ENCODE peak calls at places on chromosomes 1 and 21, in six cellular contexts. H is stomach, W is adrenal gland, R is tibial nerve, Y is prostate gland, N is suprapubic skin. F is an unnamed sample.

GRCh38 chr1:93437976-93438605 is 9.8 kb upstream of the FNBP1L start:
- DNase-seq in H (no peak), W (no peak), R (no peak), Y (no peak), N (no peak), F (no peak)

GRCh38 chr21:43654806-43655489 is 4.3 kb downstream of the HSF2BP start:
- DNase-seq in H (no peak), W (peak), R (no peak), Y (no peak), N (no peak), F (peak)

GRCh38 chr1:206117151-206117948 is at the start of gene AVPR1B:
- DNase-seq in H (peak), W (peak), R (no peak), Y (peak), N (no peak), F (no peak)

GRCh38 chr1:98098473-98098872 is 177.6 kb upstream of the DPYD start:
- DNase-seq in H (no peak), W (no peak), R (no peak), Y (no peak), N (no peak), F (no peak)

GRCh38 chr1:245512980-245513578 is 358.3 kb downstream of the KIF26B start:
- DNase-seq in H (no peak), W (no peak), R (no peak), Y (no peak), N (no peak), F (no peak)

GRCh38 chr1:156801409-156802121 is 15.1 kb downstream of the SH2D2A start:
- DNase-seq in H (no peak), W (no peak), R (peak), Y (no peak), N (no peak), F (no peak)

GRCh38 chr1:58338081-58338480 is 208.4 kb downstream of the OMA1 start:
- DNase-seq in H (no peak), W (no peak), R (no peak), Y (no peak), N (no peak), F (no peak)

GRCh38 chr21:43290529-43291346 is 121.9 kb downstream of the CRYAA start:
- DNase-seq in H (no peak), W (no peak), R (no peak), Y (no peak), N (no peak), F (no peak)

GRCh38 chr1:64532646-64533045 is 62.7 kb downstream of the CACHD1 start:
- DNase-seq in H (no peak), W (no peak), R (no peak), Y (no peak), N (no peak), F (no peak)

GRCh38 chr1:234696986-234697385 is 87.0 kb upstream of the IRF2BP2 start:
- DNase-seq in H (no peak), W (no peak), R (no peak), Y (no peak), N (no peak), F (no peak)

GRCh38 chr21:14869984-14870840 is 194.6 kb downstream of the NRIP1 start:
- DNase-seq in H (no peak), W (no peak), R (no peak), Y (no peak), N (no peak), F (no peak)

GRCh38 chr1:209485167-209485566 is 98.3 kb upstream of the CAMK1G start:
- DNase-seq in H (no peak), W (peak), R (no peak), Y (peak), N (no peak), F (no peak)

GRCh38 chr1:230270185-230270939 is 155.8 kb downstream of the PGBD5 start:
- DNase-seq in H (no peak), W (peak), R (no peak), Y (no peak), N (no peak), F (no peak)

GRCh38 chr1:29033829-29034466 is 89.8 kb downstream of the TMEM200B start:
- DNase-seq in H (no peak), W (no peak), R (no peak), Y (no peak), N (no peak), F (no peak)

GRCh38 chr1:117824612-117825011 is 104.8 kb downstream of the GDAP2 start:
- DNase-seq in H (no peak), W (no peak), R (peak), Y (no peak), N (no peak), F (peak)

GRCh38 chr1:222064388-222065201 is 322.7 kb upstream of the DUSP10 start:
- DNase-seq in H (no peak), W (no peak), R (no peak), Y (no peak), N (no peak), F (no peak)

GRCh38 chr1:25034736-25035522 is 104.9 kb upstream of the RUNX3 start:
- DNase-seq in H (no peak), W (no peak), R (no peak), Y (no peak), N (no peak), F (no peak)

GRCh38 chr1:23904748-23905357 is 8.3 kb downstream of the CNR2 start:
- DNase-seq in H (no peak), W (no peak), R (no peak), Y (no peak), N (no peak), F (no peak)

GRCh38 chr21:25234857-25235801 is 372.2 kb downstream of the MRPL39 start:
- DNase-seq in H (no peak), W (no peak), R (no peak), Y (no peak), N (no peak), F (no peak)

GRCh38 chr1:1337793-1338147 is 6.7 kb downstream of the TAS1R3 start:
- DNase-seq in H (peak), W (no peak), R (no peak), Y (no peak), N (no peak), F (no peak)

GRCh38 chr1:92832537-92833160 is 809 bp downstream of the RPL5 start:
- DNase-seq in H (no peak), W (peak), R (no peak), Y (no peak), N (no peak), F (no peak)

GRCh38 chr1:53959664-53960250 is 13.6 kb downstream of the LRRC42 start:
- DNase-seq in H (no peak), W (no peak), R (peak), Y (no peak), N (no peak), F (no peak)

GRCh38 chr1:37479255-37480124 is 5.1 kb downstream of the ZC3H12A start:
- DNase-seq in H (peak), W (peak), R (peak), Y (peak), N (peak), F (peak)

GRCh38 chr1:89823679-89824292 is 3.0 kb downstream of the LRRC8D start:
- DNase-seq in H (no peak), W (no peak), R (no peak), Y (no peak), N (no peak), F (no peak)

GRCh38 chr1:5906116-5906515 is 86.1 kb downstream of the NPHP4 start:
- DNase-seq in H (no peak), W (no peak), R (no peak), Y (no peak), N (no peak), F (no peak)

GRCh38 chr1:227942021-227942715 is 5.6 kb downstream of the WNT9A start:
- DNase-seq in H (peak), W (no peak), R (no peak), Y (no peak), N (peak), F (peak)

DNA sequence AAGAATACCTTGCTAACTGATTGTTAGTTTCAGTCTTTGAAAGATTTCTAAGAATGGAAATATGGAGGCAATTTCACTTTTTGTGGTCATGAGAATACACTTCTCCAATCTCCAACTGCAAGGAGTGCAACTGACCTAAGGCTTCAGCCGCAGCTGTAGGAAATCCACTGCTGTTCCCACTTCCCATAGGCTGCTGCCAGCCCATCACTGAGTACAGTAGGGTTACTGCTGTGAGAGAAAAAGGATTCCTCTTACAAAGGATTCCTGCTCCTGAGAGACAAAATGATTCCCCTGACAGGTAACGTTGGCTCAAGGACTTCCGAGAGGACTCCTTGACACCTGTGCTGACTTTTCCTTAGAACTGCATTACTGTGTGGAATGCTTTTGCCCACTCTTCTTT is 87.4 kb downstream of the ADGRL4 start:
- DNase-seq in H (no peak), W (no peak), R (no peak), Y (no peak), N (no peak), F (no peak)
- TF ChIP-seq CTCF in H (no peak), W (no peak), R (no peak), Y (no peak), N (no peak), F (no peak)

DNA sequence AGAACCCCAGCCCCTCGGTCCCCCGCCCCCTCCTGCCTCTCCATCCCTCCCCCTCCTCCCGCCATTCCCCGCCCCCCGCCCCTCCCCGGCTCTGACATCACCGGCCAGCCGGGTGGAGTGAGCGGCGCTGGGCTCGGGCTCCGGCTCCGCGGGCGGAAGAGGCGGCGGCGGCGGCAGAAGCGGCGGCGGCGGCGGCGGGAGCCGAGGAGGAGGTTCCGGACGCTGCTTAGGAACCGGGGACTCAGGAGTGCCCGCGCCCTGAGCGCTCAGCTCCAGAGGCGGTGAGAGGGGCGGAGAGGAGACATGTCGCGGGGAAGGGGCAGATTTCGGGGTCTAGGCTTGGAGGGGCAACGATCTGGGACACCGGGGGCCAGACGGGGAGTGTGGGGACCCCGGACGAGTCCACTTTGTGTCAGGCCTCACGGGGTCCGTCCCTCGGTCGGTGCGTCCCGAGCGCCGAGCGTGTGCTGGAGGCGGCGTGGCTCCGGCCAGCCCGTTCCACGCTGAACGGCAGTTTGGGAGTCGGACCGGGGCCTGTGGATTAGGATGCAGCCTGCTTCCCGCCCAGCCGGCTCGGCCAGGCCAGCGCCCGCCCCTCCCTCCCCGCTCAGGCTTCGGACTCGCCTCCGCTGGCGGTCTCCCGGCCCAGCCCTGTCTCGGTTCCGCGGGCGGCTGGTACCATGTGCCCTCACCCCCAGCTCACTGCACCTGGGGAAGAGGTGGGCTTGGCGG is at the start of gene PEA15:
- DNase-seq in H (peak), W (peak), R (peak), Y (peak), N (peak), F (peak)
- TF ChIP-seq POLR2A in H (no peak), W (peak), R (peak), Y (peak), N (peak), F (no peak)

DNA sequence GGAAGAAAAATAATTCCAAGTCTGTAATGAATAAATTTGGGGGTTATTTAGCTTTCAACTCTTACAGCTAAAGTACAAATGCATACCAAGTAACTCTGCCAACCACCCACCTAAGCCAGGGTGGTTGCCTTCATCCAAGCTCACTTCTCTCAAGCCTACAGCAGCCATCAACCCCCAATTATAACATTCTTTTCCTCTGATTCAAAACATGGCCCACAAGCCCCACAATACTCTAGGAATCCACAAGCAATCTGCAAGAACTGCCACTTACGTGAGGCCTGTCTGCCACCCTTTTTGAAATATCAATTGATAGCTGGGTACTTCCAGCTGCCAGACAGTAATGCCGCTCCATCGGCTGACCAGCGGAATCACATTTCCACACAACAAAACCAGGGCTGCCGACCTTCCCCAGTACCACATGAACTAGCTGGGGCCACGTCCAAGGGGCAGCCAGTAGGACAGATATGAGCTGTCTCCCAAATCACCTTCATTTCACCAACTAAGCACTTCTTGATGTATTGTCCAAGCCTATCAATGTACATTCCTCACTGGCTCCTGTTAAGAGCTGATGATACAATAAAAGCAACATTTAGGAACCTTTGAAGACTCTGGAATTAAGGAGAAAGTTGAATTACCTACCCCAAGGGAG is 3.2 kb downstream of the LBR start:
- DNase-seq in H (no peak), W (no peak), R (no peak), Y (no peak), N (no peak), F (no peak)
- H3K4me3 ChIP-seq in H (peak), W (no peak), R (no peak), Y (no peak), N (no peak), F (no peak)

GRCh38 chr1:14142397-14143095 is 442.6 kb downstream of the PRDM2 start:
- DNase-seq in H (no peak), W (no peak), R (no peak), Y (peak), N (no peak), F (no peak)
- TF ChIP-seq CTCF in H (no peak), W (no peak), R (no peak), Y (no peak), N (no peak), F (no peak)

GRCh38 chr1:204550926-204551325 is 34.7 kb downstream of the MDM4 start:
- DNase-seq in H (no peak), W (no peak), R (no peak), Y (no peak), N (no peak), F (no peak)

GRCh38 chr1:204545881-204546280 is 29.7 kb downstream of the MDM4 start:
- DNase-seq in H (no peak), W (no peak), R (no peak), Y (no peak), N (no peak), F (no peak)

GRCh38 chr1:204545202-204545601 is 29.0 kb downstream of the MDM4 start:
- DNase-seq in H (no peak), W (no peak), R (no peak), Y (no peak), N (no peak), F (no peak)

GRCh38 chr1:204544321-204544720 is 28.1 kb downstream of the MDM4 start:
- DNase-seq in H (no peak), W (no peak), R (no peak), Y (no peak), N (no peak), F (no peak)

GRCh38 chr1:204549313-204549712 is 33.1 kb downstream of the MDM4 start:
- DNase-seq in H (no peak), W (no peak), R (no peak), Y (no peak), N (no peak), F (no peak)
- TF ChIP-seq POLR2A in H (no peak), W (no peak), R (no peak), Y (no peak), N (no peak), F (no peak)

DNA sequence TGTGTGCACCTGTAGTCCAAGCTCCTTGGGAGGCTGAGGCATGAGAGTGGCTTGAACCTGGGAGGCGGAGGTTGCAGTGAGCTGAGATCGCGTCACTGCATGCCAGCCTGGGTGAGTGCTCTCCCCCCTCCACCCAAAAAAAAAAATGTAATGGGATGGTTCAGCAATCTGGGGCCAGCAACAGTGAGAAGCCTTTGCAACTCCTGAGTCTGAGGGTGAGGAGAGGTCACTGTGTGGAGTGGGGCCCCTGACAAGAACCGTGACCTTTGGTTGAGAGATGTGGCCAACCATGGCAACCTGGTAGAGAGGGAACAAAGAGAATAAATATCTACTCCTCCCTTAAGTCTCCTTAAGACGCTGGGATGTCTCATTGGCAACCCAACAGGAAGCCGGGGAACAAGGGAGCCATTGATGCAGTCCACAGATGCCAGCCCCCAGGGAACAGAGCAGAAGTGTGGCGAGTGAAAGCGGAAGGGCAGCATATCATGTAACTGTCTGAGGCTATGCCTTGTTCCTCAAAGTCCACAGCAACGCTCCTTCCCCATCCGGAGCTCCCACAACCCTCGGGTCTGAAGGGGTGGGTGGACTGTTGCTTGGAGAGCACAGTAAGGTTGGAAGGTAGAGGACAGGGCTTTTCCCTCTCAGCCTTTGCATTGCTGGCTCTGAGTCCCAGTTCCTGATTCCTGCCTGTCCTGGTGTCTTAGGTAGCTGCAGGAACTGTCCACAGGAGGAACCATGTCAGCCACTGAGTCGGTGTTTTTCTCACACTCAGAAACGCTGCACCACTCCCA is 8.3 kb downstream of the TRNP1 start:
- DNase-seq in H (peak), W (peak), R (peak), Y (no peak), N (no peak), F (peak)
- H3K4me3 ChIP-seq in H (no peak), W (no peak), R (no peak), Y (no peak), N (no peak), F (no peak)

GRCh38 chr1:152777510-152778137 is 2.7 kb downstream of the LCE1F start:
- DNase-seq in H (no peak), W (no peak), R (no peak), Y (no peak), N (no peak), F (no peak)
- TF ChIP-seq CTCF in H (no peak), W (no peak), R (no peak), Y (no peak), N (no peak), F (no peak)

DNA sequence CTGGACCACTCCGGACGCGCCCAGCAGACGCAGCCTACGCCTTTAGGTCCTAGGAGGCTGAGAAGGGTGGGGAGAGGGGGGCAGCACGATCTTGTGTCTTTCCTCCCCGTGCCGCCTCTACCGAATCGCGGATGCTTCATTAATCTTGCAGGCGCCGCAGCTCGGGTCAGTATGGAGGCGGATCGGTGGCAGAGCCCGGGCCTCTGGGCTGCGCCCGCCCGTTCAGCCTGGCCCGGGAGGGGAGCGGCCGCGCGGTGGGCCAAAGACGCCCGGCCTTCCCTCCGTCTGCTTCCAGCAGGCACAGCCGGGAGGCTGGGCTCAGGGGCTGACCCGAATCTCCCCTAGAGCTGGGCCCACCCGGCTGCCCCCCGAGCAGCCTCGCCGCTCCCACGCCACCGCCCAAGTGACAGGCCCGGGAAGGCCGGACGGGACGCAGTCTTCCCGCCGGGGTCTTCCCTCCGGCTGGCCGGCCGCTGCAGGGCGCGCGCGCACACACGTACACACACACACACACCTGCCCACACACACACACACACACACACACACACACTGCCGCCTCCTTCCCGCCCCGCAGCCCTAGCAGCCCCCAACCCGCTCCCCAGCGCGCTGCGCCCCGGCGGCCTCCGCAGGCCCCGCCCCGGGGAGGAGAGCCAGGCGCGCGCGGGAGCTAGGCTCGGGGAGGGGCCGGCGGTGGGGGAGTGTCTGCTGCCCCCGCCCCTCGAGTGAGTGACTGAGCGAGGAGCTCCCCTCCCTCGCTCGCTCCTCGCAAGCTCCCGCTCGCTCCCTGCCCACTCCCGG is at the start of gene C1orf21:
- DNase-seq in H (peak), W (peak), R (peak), Y (peak), N (peak), F (peak)
- TF ChIP-seq POLR2A in H (no peak), W (no peak), R (peak), Y (peak), N (no peak), F (no peak)

GRCh38 chr1:110005971-110006370 is 21.4 kb downstream of the AHCYL1 start:
- DNase-seq in H (no peak), W (no peak), R (no peak), Y (no peak), N (no peak), F (no peak)
- H3K4me3 ChIP-seq in H (peak), W (no peak), R (no peak), Y (no peak), N (no peak), F (no peak)

GRCh38 chr1:203049576-203050180 is 23.4 kb downstream of the PPFIA4 start:
- DNase-seq in H (no peak), W (no peak), R (no peak), Y (no peak), N (no peak), F (no peak)
- TF ChIP-seq CTCF in H (no peak), W (no peak), R (no peak), Y (no peak), N (no peak), F (no peak)

F was measured in lower leg skin.